ENCODE peak calls at places on chromosomes 7 and 10, in seven cellular contexts. One of them, this sample, is unnamed.

GRCh38 chr7:69534461-69535041 is 63.7 kb upstream of the AUTS2 start:
- DNase-seq in psoas muscle: no peak
- DNase-seq in PC-3: no peak
- DNase-seq in transverse colon: no peak
- DNase-seq in mammary epithelial cell: no peak
- DNase-seq in uterus: no peak
- DNase-seq in adipocyte: no peak
- DNase-seq in this sample: no peak

GRCh38 chr7:21256310-21256877 is 171.5 kb upstream of the SP4 start:
- DNase-seq in PC-3: peak; percentile 66
- DNase-seq in adipocyte: peak; percentile 83
- DNase-seq in uterus: no peak
- DNase-seq in psoas muscle: no peak
- DNase-seq in mammary epithelial cell: peak; percentile 6
- DNase-seq in transverse colon: no peak
- DNase-seq in this sample: no peak

GRCh38 chr10:103546401-103546800 is 52.9 kb downstream of the NEURL1 start:
- DNase-seq in transverse colon: no peak
- DNase-seq in mammary epithelial cell: no peak
- DNase-seq in uterus: peak; percentile 7
- DNase-seq in psoas muscle: peak; percentile 17
- DNase-seq in PC-3: no peak
- DNase-seq in adipocyte: no peak
- DNase-seq in this sample: no peak

GRCh38 chr7:341841-342638 is 52.1 kb downstream of the FOXL3 start:
- DNase-seq in adipocyte: no peak
- DNase-seq in mammary epithelial cell: no peak
- DNase-seq in psoas muscle: peak; percentile 83
- DNase-seq in PC-3: peak; percentile 66
- DNase-seq in uterus: no peak
- DNase-seq in transverse colon: peak; percentile 69
- DNase-seq in this sample: peak; percentile 97

GRCh38 chr10:43372751-43373445 is 1.5 kb downstream of the FXYD4 start:
- DNase-seq in mammary epithelial cell: no peak
- DNase-seq in uterus: no peak
- DNase-seq in PC-3: no peak
- DNase-seq in adipocyte: no peak
- DNase-seq in psoas muscle: no peak
- DNase-seq in transverse colon: no peak
- DNase-seq in this sample: no peak

GRCh38 chr7:108067844-108068243 is 62.3 kb downstream of the LAMB4 start:
- DNase-seq in adipocyte: no peak
- DNase-seq in mammary epithelial cell: no peak
- DNase-seq in PC-3: no peak
- DNase-seq in psoas muscle: no peak
- DNase-seq in uterus: no peak
- DNase-seq in transverse colon: no peak
- DNase-seq in this sample: no peak

GRCh38 chr10:61747341-61747740 is 84.6 kb downstream of the CABCOCO1 start:
- DNase-seq in PC-3: no peak
- DNase-seq in adipocyte: peak; percentile 52
- DNase-seq in psoas muscle: no peak
- DNase-seq in uterus: no peak
- DNase-seq in transverse colon: no peak
- DNase-seq in mammary epithelial cell: peak; percentile 16
- DNase-seq in this sample: no peak

GRCh38 chr7:112654322-112655216 is 135.6 kb downstream of the TMEM168 start:
- DNase-seq in psoas muscle: no peak
- DNase-seq in uterus: no peak
- DNase-seq in transverse colon: no peak
- DNase-seq in PC-3: peak; percentile 34
- DNase-seq in mammary epithelial cell: peak; percentile 69
- DNase-seq in adipocyte: no peak
- DNase-seq in this sample: no peak

GRCh38 chr10:49688920-49689319 is 9.5 kb downstream of the C10orf53 start:
- DNase-seq in PC-3: no peak
- DNase-seq in uterus: no peak
- DNase-seq in psoas muscle: no peak
- DNase-seq in adipocyte: no peak
- DNase-seq in transverse colon: no peak
- DNase-seq in mammary epithelial cell: no peak
- DNase-seq in this sample: no peak

GRCh38 chr10:93336110-93336509 is 146.0 kb downstream of the MYOF start:
- DNase-seq in PC-3: no peak
- DNase-seq in transverse colon: no peak
- DNase-seq in psoas muscle: no peak
- DNase-seq in adipocyte: no peak
- DNase-seq in mammary epithelial cell: no peak
- DNase-seq in uterus: no peak
- DNase-seq in this sample: no peak

GRCh38 chr10:93336678-93337077 is 145.5 kb downstream of the MYOF start:
- DNase-seq in mammary epithelial cell: no peak
- DNase-seq in uterus: no peak
- DNase-seq in adipocyte: no peak
- DNase-seq in PC-3: no peak
- DNase-seq in psoas muscle: no peak
- DNase-seq in transverse colon: no peak
- DNase-seq in this sample: no peak

GRCh38 chr10:93334901-93335312 is 147.2 kb downstream of the MYOF start:
- DNase-seq in psoas muscle: no peak
- DNase-seq in uterus: no peak
- DNase-seq in PC-3: peak; percentile 95
- DNase-seq in adipocyte: peak; percentile 76
- DNase-seq in mammary epithelial cell: peak; percentile 94
- DNase-seq in transverse colon: no peak
- DNase-seq in this sample: no peak

GRCh38 chr10:93333278-93333978 is 148.7 kb downstream of the MYOF start:
- DNase-seq in adipocyte: no peak
- DNase-seq in uterus: no peak
- DNase-seq in psoas muscle: no peak
- DNase-seq in PC-3: peak; percentile 62
- DNase-seq in mammary epithelial cell: peak; percentile 65
- DNase-seq in transverse colon: no peak
- DNase-seq in this sample: no peak

DNA sequence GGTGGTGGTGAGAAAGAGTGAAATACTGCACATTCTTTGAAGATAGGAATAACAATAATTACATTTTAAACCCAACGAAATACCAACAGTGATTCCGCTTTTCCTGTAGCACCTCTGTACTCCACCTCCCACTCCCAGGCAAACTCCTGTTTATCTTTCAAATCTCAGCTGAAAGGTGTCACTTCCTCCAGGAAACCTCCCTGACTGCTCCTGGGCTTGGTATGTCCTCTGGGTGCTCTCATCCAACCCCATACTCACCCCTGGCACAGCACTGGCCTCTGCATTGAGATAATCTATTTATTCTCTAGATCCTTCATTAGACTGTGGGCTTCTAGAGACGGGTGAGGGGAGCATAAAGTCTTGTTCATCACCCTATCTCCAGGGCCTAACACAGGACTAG is 148.0 kb downstream of the MYOF start:
- DNase-seq in uterus: no peak
- DNase-seq in mammary epithelial cell: no peak
- DNase-seq in PC-3: peak; percentile 12
- DNase-seq in psoas muscle: no peak
- DNase-seq in transverse colon: no peak
- DNase-seq in adipocyte: no peak
- DNase-seq in this sample: no peak
- H3K36me3 ChIP-seq in uterus: no peaks in the 10 kb centered on the region
- H3K36me3 ChIP-seq in mammary epithelial cell: peaks cover 25% of the 10 kb centered on the region
- H3K36me3 ChIP-seq in PC-3: peaks cover 73% of the 10 kb centered on the region
- H3K36me3 ChIP-seq in psoas muscle: no peaks in the 10 kb centered on the region
- H3K36me3 ChIP-seq in transverse colon: no peaks in the 10 kb centered on the region
- H3K36me3 ChIP-seq in adipocyte: peaks cover 96% of the 10 kb centered on the region
- H3K36me3 ChIP-seq in this sample: peaks cover 100% of the 10 kb centered on the region

DNA sequence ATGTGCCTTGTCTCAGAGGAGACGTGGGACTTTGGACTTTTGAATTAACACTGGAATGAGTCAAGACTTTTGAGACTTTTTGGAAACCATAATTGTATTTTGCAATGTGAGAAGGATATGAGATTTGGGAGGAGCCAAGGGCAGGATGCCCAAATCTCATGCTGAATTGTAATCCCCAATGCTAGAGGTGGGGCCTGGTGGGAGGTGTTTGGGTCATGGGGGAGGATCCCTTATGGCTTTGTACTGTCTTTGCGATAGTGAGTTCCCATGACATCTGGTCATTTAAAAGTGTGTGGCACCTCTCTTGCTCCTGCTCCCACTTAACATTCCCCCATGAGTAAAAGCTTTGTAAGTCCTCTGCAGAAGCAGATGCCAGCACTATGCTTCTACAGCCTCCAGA is 39.2 kb downstream of the DNAJC9 start:
- DNase-seq in adipocyte: no peak
- DNase-seq in psoas muscle: peak; percentile 62
- DNase-seq in uterus: no peak
- DNase-seq in PC-3: no peak
- DNase-seq in mammary epithelial cell: no peak
- DNase-seq in transverse colon: no peak
- DNase-seq in this sample: no peak
- H3K36me3 ChIP-seq in adipocyte: peaks cover 7% of the 10 kb centered on the region
- H3K36me3 ChIP-seq in psoas muscle: peaks cover 42% of the 10 kb centered on the region
- H3K36me3 ChIP-seq in uterus: no peaks in the 10 kb centered on the region
- H3K36me3 ChIP-seq in PC-3: peaks cover 15% of the 10 kb centered on the region
- H3K36me3 ChIP-seq in mammary epithelial cell: no peaks in the 10 kb centered on the region
- H3K36me3 ChIP-seq in transverse colon: no peaks in the 10 kb centered on the region
- H3K36me3 ChIP-seq in this sample: peaks cover 4% of the 10 kb centered on the region

GRCh38 chr7:140093375-140093774 is 30.6 kb upstream of the PARP12 start:
- DNase-seq in psoas muscle: no peak
- DNase-seq in uterus: no peak
- DNase-seq in mammary epithelial cell: no peak
- DNase-seq in adipocyte: no peak
- DNase-seq in PC-3: no peak
- DNase-seq in transverse colon: no peak
- DNase-seq in this sample: no peak
- H3K36me3 ChIP-seq in psoas muscle: peaks cover 100% of the 10 kb centered on the region
- H3K36me3 ChIP-seq in uterus: no peaks in the 10 kb centered on the region
- H3K36me3 ChIP-seq in mammary epithelial cell: no peaks in the 10 kb centered on the region
- H3K36me3 ChIP-seq in adipocyte: peaks cover 90% of the 10 kb centered on the region
- H3K36me3 ChIP-seq in PC-3: peaks cover 3% of the 10 kb centered on the region
- H3K36me3 ChIP-seq in transverse colon: no peaks in the 10 kb centered on the region
- H3K36me3 ChIP-seq in this sample: peaks cover 58% of the 10 kb centered on the region

GRCh38 chr7:135160098-135160857 is 10.2 kb downstream of the CYREN start:
- DNase-seq in psoas muscle: no peak
- DNase-seq in transverse colon: no peak
- DNase-seq in PC-3: no peak
- DNase-seq in uterus: no peak
- DNase-seq in adipocyte: peak; percentile 4
- DNase-seq in mammary epithelial cell: no peak
- DNase-seq in this sample: no peak

GRCh38 chr7:135160858-135161653 is 9.5 kb downstream of the CYREN start:
- DNase-seq in adipocyte: no peak
- DNase-seq in transverse colon: no peak
- DNase-seq in PC-3: no peak
- DNase-seq in uterus: no peak
- DNase-seq in psoas muscle: no peak
- DNase-seq in mammary epithelial cell: no peak
- DNase-seq in this sample: no peak

GRCh38 chr7:135162382-135163001 is 8.0 kb downstream of the CYREN start:
- DNase-seq in transverse colon: no peak
- DNase-seq in mammary epithelial cell: no peak
- DNase-seq in psoas muscle: no peak
- DNase-seq in PC-3: no peak
- DNase-seq in adipocyte: no peak
- DNase-seq in uterus: no peak
- DNase-seq in this sample: no peak

GRCh38 chr7:135159359-135160087 is 11.0 kb downstream of the CYREN start:
- DNase-seq in mammary epithelial cell: no peak
- DNase-seq in PC-3: no peak
- DNase-seq in adipocyte: peak; percentile 11
- DNase-seq in psoas muscle: no peak
- DNase-seq in uterus: no peak
- DNase-seq in transverse colon: no peak
- DNase-seq in this sample: no peak

GRCh38 chr7:135161669-135162068 is 8.8 kb downstream of the CYREN start:
- DNase-seq in adipocyte: no peak
- DNase-seq in uterus: no peak
- DNase-seq in mammary epithelial cell: no peak
- DNase-seq in transverse colon: no peak
- DNase-seq in psoas muscle: no peak
- DNase-seq in PC-3: no peak
- DNase-seq in this sample: no peak
- H3K36me3 ChIP-seq in adipocyte: peaks cover 50% of the 10 kb centered on the region
- H3K36me3 ChIP-seq in uterus: no peaks in the 10 kb centered on the region
- H3K36me3 ChIP-seq in mammary epithelial cell: peaks cover 13% of the 10 kb centered on the region
- H3K36me3 ChIP-seq in transverse colon: no peaks in the 10 kb centered on the region
- H3K36me3 ChIP-seq in psoas muscle: peaks cover 35% of the 10 kb centered on the region
- H3K36me3 ChIP-seq in PC-3: peaks cover 19% of the 10 kb centered on the region
- H3K36me3 ChIP-seq in this sample: peaks cover 40% of the 10 kb centered on the region

GRCh38 chr7:92456241-92456640 is 9.0 kb downstream of the GATAD1 start:
- DNase-seq in transverse colon: no peak
- DNase-seq in PC-3: no peak
- DNase-seq in uterus: no peak
- DNase-seq in adipocyte: peak; percentile 10
- DNase-seq in mammary epithelial cell: no peak
- DNase-seq in psoas muscle: no peak
- DNase-seq in this sample: no peak
- H3K36me3 ChIP-seq in transverse colon: no peaks in the 10 kb centered on the region
- H3K36me3 ChIP-seq in PC-3: peaks cover 28% of the 10 kb centered on the region
- H3K36me3 ChIP-seq in uterus: no peaks in the 10 kb centered on the region
- H3K36me3 ChIP-seq in adipocyte: peaks cover 59% of the 10 kb centered on the region
- H3K36me3 ChIP-seq in mammary epithelial cell: peaks cover 36% of the 10 kb centered on the region
- H3K36me3 ChIP-seq in psoas muscle: peaks cover 88% of the 10 kb centered on the region
- H3K36me3 ChIP-seq in this sample: peaks cover 77% of the 10 kb centered on the region